ENCODE peak calls at places on chromosomes 6 and 20, in four cellular contexts. P, Z, S and O are unnamed samples.

GRCh38 chr6:44162876-44163625 is 4.4 kb downstream of the CAPN11 start:
- DNase-seq in Z (peak; percentile 45), S (peak; percentile 44), P (no peak), O (no peak)

GRCh38 chr20:64222273-64222672 is 33.3 kb upstream of the PCMTD2 start:
- DNase-seq in P (no peak), S (peak; percentile 37), Z (no peak), O (peak; percentile 20)

GRCh38 chr6:53111865-53112264 is 36.8 kb downstream of the GCM1 start:
- DNase-seq in S (no peak), Z (no peak), P (no peak), O (no peak)

GRCh38 chr20:43448748-43449535 is 8.8 kb upstream of the SRSF6 start:
- DNase-seq in Z (peak; percentile 54), P (no peak), S (peak; percentile 33), O (peak; percentile 32)

GRCh38 chr20:20228351-20228750 is 139.6 kb upstream of the INSM1 start:
- DNase-seq in P (no peak), S (no peak), Z (no peak), O (no peak)

GRCh38 chr20:33251496-33251895 is 15.7 kb downstream of the BPIFA1 start:
- DNase-seq in S (no peak), Z (no peak), P (no peak), O (no peak)

GRCh38 chr20:60210779-60211617 is 252.8 kb downstream of the CDH26 start:
- DNase-seq in Z (peak; percentile 59), S (peak; percentile 60), P (peak; percentile 80), O (peak; percentile 79)

GRCh38 chr6:43791752-43792422 is 21.9 kb downstream of the VEGFA start:
- DNase-seq in S (peak; percentile 53), P (no peak), Z (no peak), O (no peak)

GRCh38 chr6:14273196-14273595 is 155.6 kb downstream of the CD83 start:
- DNase-seq in S (no peak), Z (no peak), P (no peak), O (no peak)

GRCh38 chr6:33856655-33857054 is 52.9 kb upstream of the MLN start:
- DNase-seq in P (no peak), Z (no peak), S (no peak), O (no peak)

GRCh38 chr6:167906899-167907298 is 80.2 kb downstream of the AFDN start:
- DNase-seq in S (no peak), Z (no peak), P (no peak), O (peak; percentile 59)

GRCh38 chr20:32358883-32359632 is 927 bp downstream of the ASXL1 start:
- DNase-seq in S (peak; percentile 51), Z (peak; percentile 75), P (peak; percentile 83), O (peak; percentile 73)

GRCh38 chr6:83216806-83217205 is 23.6 kb downstream of the RWDD2A start:
- DNase-seq in Z (no peak), P (no peak), S (peak; percentile 52), O (no peak)

GRCh38 chr6:136968831-136969230 is 46.7 kb downstream of the SLC35D3 start:
- DNase-seq in S (no peak), Z (peak; percentile 20), P (peak; percentile 75), O (no peak)

GRCh38 chr20:11867286-11867921 is 50.3 kb upstream of the BTBD3 start:
- DNase-seq in P (no peak), Z (no peak), S (peak; percentile 44), O (no peak)

GRCh38 chr20:49825521-49826033 is 12.9 kb downstream of the SLC9A8 start:
- DNase-seq in S (no peak), Z (no peak), P (no peak), O (peak; percentile 88)

GRCh38 chr6:167733740-167734661 is 92.7 kb upstream of the AFDN start:
- DNase-seq in S (no peak), Z (no peak), P (peak; percentile 56), O (peak; percentile 58)

GRCh38 chr6:139625998-139626975 is 251.8 kb upstream of the CITED2 start:
- DNase-seq in S (no peak), P (no peak), Z (no peak), O (no peak)

GRCh38 chr20:55567826-55568225 is 437.5 kb downstream of the CBLN4 start:
- DNase-seq in S (no peak), P (no peak), Z (no peak), O (no peak)

GRCh38 chr6:69887026-69887425 is 20.7 kb downstream of the COL19A1 start:
- DNase-seq in P (no peak), S (peak; percentile 25), Z (no peak), O (no peak)

GRCh38 chr6:77447254-77447653 is 16.0 kb downstream of the HTR1B start:
- DNase-seq in P (no peak), Z (no peak), S (peak; percentile 87), O (no peak)

GRCh38 chr6:13488015-13488895 is 855 bp upstream of the GFOD1 start:
- DNase-seq in Z (peak; percentile 44), S (peak; percentile 40), P (peak; percentile 77), O (peak; percentile 34)

GRCh38 chr20:38658879-38659612 is 57.4 kb downstream of the ARHGAP40 start:
- DNase-seq in P (no peak), Z (peak; percentile 32), S (no peak), O (peak; percentile 24)

GRCh38 chr6:72931325-72931903 is 293.9 kb downstream of the KHDC1L start:
- DNase-seq in P (no peak), S (no peak), Z (no peak), O (no peak)

GRCh38 chr20:45049904-45050471 is 50.9 kb downstream of the KCNS1 start:
- DNase-seq in S (no peak), P (no peak), Z (no peak), O (no peak)

GRCh38 chr6:40541556-40542174 is 45.5 kb downstream of the LRFN2 start:
- DNase-seq in S (no peak), Z (no peak), P (no peak), O (no peak)

GRCh38 chr6:169539176-169539897 is 162.5 kb downstream of the WDR27 start:
- DNase-seq in S (peak; percentile 70), P (no peak), Z (no peak), O (no peak)

GRCh38 chr20:14445902-14446301 is 108.5 kb upstream of the FLRT3 start:
- DNase-seq in S (no peak), P (no peak), Z (no peak), O (no peak)

GRCh38 chr6:156862711-156863110 is 85.5 kb downstream of the ARID1B start:
- DNase-seq in Z (no peak), S (no peak), P (no peak), O (no peak)

GRCh38 chr6:167721291-167721690 is 105.4 kb upstream of the AFDN start:
- DNase-seq in Z (no peak), S (no peak), P (no peak), O (no peak)

GRCh38 chr6:45633272-45633908 is 255.7 kb upstream of the SUPT3H start:
- DNase-seq in S (no peak), P (no peak), Z (no peak), O (no peak)

GRCh38 chr6:137775720-137776119 is 91.3 kb upstream of the TNFAIP3 start:
- DNase-seq in P (no peak), Z (no peak), S (no peak), O (no peak)

GRCh38 chr20:9514461-9515210 is at the start of gene LAMP5:
- DNase-seq in S (peak; percentile 29), P (no peak), Z (no peak), O (peak; percentile 54)

GRCh38 chr6:29651413-29652197 is 5.3 kb upstream of the MOG start:
- DNase-seq in P (no peak), Z (no peak), S (peak; percentile 37), O (no peak)

GRCh38 chr6:16511048-16511660 is 250.1 kb downstream of the ATXN1 start:
- DNase-seq in S (peak; percentile 48), P (no peak), Z (no peak), O (peak; percentile 13)

GRCh38 chr6:116210750-116211425 is 43.0 kb downstream of the TSPYL4 start:
- DNase-seq in P (peak; percentile 60), S (peak; percentile 74), Z (no peak), O (peak; percentile 76)

GRCh38 chr20:37297066-37297736 is 7.7 kb downstream of the MANBAL start:
- DNase-seq in P (no peak), Z (no peak), S (peak; percentile 84), O (peak; percentile 28)

GRCh38 chr6:106377061-106377540 is 16.6 kb downstream of the CRYBG1 start:
- DNase-seq in S (peak; percentile 34), P (no peak), Z (no peak), O (no peak)

GRCh38 chr20:57667924-57668782 is 41.7 kb downstream of the PMEPA1 start:
- DNase-seq in S (no peak), P (no peak), Z (no peak), O (peak; percentile 96)

GRCh38 chr6:10419749-10420545 is 5.1 kb upstream of the TFAP2A start:
- DNase-seq in P (no peak), Z (no peak), S (no peak), O (no peak)
- TF ChIP-seq POLR2A in P (no peak), Z (no peak), S (no peak), O (no peak)

GRCh38 chr6:26331809-26332226 is 33.2 kb upstream of the BTN3A2 start:
- DNase-seq in Z (no peak), P (no peak), S (no peak), O (no peak)
- H3K4me3 ChIP-seq in Z (no peak overlapping the region), P (no peak overlapping the region), S (peak overlapping the region; percentile 54), O (no peak overlapping the region)

DNA sequence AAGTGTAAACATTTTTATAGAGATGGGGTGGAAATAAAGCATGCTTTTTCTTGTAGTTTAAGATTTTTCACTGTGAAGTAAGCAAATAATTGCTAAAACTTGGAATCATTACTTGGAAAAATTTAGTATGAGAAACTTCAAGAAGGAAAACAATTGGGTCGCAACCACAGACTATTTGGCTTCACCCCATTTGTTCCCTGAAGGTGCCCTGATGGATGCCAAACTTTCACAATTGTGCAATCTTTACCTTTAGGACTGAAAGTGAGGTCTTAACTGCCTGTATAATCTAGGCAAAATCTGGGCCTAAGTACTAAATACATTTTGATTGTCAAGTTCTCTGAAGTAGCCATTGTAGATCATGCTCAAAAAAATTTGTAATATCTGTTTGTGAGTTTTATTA is 330.1 kb downstream of the HDGFL1 start:
- DNase-seq in S (no peak), Z (no peak), P (no peak), O (no peak)
- H3K9me3 ChIP-seq in S (no peaks in the 10 kb centered on the region), Z (no peaks in the 10 kb centered on the region), P (no peaks in the 10 kb centered on the region), O (no peaks in the 10 kb centered on the region)

GRCh38 chr6:84269947-84270733 is 42.7 kb upstream of the CEP162 start:
- DNase-seq in P (no peak), Z (no peak), S (no peak), O (no peak)
- TF ChIP-seq POLR2A in P (no peak), Z (no peak), S (no peak), O (no peak)